ENCODE peak calls at places on chromosomes 16 and 17, in four cellular contexts. T is mesenchymal stem cell, L is adipocyte, M is breast epithelium. W is an unnamed sample.

GRCh38 chr17:40542562-40543411 is 22.5 kb downstream of the CCR7 start:
- DNase-seq in T (peak; percentile 99), M (peak; percentile 60), L (peak; percentile 92), W (peak; percentile 100)

GRCh38 chr16:27315333-27316037 is 1.7 kb downstream of the IL4R start:
- DNase-seq in M (no peak), L (peak; percentile 27), T (peak; percentile 76), W (peak; percentile 59)

GRCh38 chr17:49783051-49783715 is 5.3 kb upstream of the KAT7 start:
- DNase-seq in L (no peak), T (no peak), M (no peak), W (no peak)

GRCh38 chr17:50665838-50666237 is 31.2 kb downstream of the ABCC3 start:
- DNase-seq in T (no peak), L (no peak), M (no peak), W (no peak)

GRCh38 chr16:53523126-53523804 is 20.3 kb upstream of the AKTIP start:
- DNase-seq in T (no peak), M (no peak), L (no peak), W (no peak)

GRCh38 chr16:81493755-81494433 is 49.3 kb downstream of the CMIP start:
- DNase-seq in T (peak; percentile 79), M (peak; percentile 78), L (peak; percentile 48), W (peak; percentile 72)

GRCh38 chr17:43951750-43952149 is 2.0 kb downstream of the PYY start:
- DNase-seq in T (no peak), L (no peak), M (no peak), W (no peak)

GRCh38 chr16:69131749-69132423 is 502 bp downstream of the CHTF8 start:
- DNase-seq in M (peak; percentile 77), L (peak; percentile 91), T (peak; percentile 89), W (peak; percentile 85)

GRCh38 chr16:70740919-70741778 is 55.3 kb upstream of the MTSS2 start:
- DNase-seq in M (no peak), T (peak; percentile 88), L (peak; percentile 55), W (peak; percentile 57)

GRCh38 chr16:14497245-14498082 is 132.6 kb downstream of the PARN start:
- DNase-seq in T (peak; percentile 26), M (no peak), L (no peak), W (no peak)

GRCh38 chr17:64707077-64707591 is 45.0 kb upstream of the SMURF2 start:
- DNase-seq in T (peak; percentile 100), L (peak; percentile 90), M (peak; percentile 64), W (peak; percentile 93)

GRCh38 chr17:28526381-28526780 is 20.2 kb downstream of the FOXN1 start:
- DNase-seq in M (no peak), T (no peak), L (no peak), W (no peak)

GRCh38 chr17:4858068-4858879 is 25.1 kb downstream of the MINK1 start:
- DNase-seq in M (no peak), T (no peak), L (no peak), W (no peak)

GRCh38 chr17:74552037-74552436 is 6.1 kb upstream of the CD300C start:
- DNase-seq in M (no peak), L (no peak), T (no peak), W (no peak)

GRCh38 chr16:11621920-11622651 is 35.4 kb upstream of the LITAF start:
- DNase-seq in M (no peak), T (no peak), L (peak; percentile 52), W (no peak)

GRCh38 chr17:42517516-42517915 is 18.5 kb upstream of the NAGLU start:
- DNase-seq in T (peak; percentile 86), L (peak; percentile 95), M (peak; percentile 85), W (peak; percentile 91)

GRCh38 chr17:78124081-78124835 is 4.3 kb downstream of the TMC6 start:
- DNase-seq in L (no peak), M (no peak), T (no peak), W (no peak)
- H3K4me3 ChIP-seq in L (no peak overlapping the region), M (no peak overlapping the region), T (no peak overlapping the region), W (no peak overlapping the region)

GRCh38 chr17:80658821-80659220 is 114.2 kb downstream of the RPTOR start:
- DNase-seq in L (no peak), T (no peak), M (no peak), W (no peak)

GRCh38 chr17:80657561-80657960 is 112.9 kb downstream of the RPTOR start:
- DNase-seq in T (no peak), L (no peak), M (no peak), W (no peak)

GRCh38 chr17:80653856-80654255 is 109.2 kb downstream of the RPTOR start:
- DNase-seq in T (no peak), M (no peak), L (no peak), W (no peak)

GRCh38 chr17:80655588-80655987 is 111.0 kb downstream of the RPTOR start:
- DNase-seq in L (no peak), M (no peak), T (no peak), W (no peak)

DNA sequence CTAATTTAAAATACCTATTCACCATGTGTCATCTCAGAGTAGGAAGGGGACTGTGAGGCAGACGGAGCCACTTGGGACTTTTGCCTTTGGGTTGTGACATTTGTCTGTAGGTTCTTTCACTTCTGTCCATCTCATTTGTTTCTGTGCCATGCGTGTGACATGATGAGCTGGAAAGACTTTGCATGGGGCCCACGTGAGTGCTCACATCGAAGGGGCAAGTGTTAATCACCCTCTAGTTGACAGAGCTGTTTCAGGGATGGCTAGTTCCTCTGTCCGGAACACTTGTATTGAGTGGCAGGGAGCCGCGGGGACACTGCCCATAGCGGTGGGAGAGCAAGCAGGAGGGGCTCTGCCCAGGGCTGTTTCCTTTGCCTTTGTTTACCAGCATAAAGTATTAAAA is 112.0 kb downstream of the RPTOR start:
- DNase-seq in L (no peak), M (no peak), T (no peak), W (no peak)
- H3K4me3 ChIP-seq in L (no peak overlapping the region), M (no peak overlapping the region), T (no peak overlapping the region), W (no peak overlapping the region)

GRCh38 chr17:59328534-59329095 is 2.8 kb upstream of the YPEL2 start:
- DNase-seq in M (no peak), T (peak; percentile 38), L (no peak), W (no peak)

GRCh38 chr17:59331929-59332889 is 754 bp downstream of the YPEL2 start:
- DNase-seq in M (no peak), T (peak; percentile 34), L (peak; percentile 70), W (no peak)

GRCh38 chr17:59331129-59331928 is at the start of gene YPEL2:
- DNase-seq in L (peak; percentile 97), M (peak; percentile 93), T (peak; percentile 96), W (peak; percentile 97)

GRCh38 chr17:59329558-59330313 is 1.7 kb upstream of the YPEL2 start:
- DNase-seq in L (peak; percentile 89), T (peak; percentile 90), M (no peak), W (peak; percentile 94)

GRCh38 chr17:59330314-59330942 is 1.0 kb upstream of the YPEL2 start:
- DNase-seq in T (peak; percentile 54), M (no peak), L (peak; percentile 17), W (no peak)
- H3K4me3 ChIP-seq in T (peak overlapping the region; percentile 19), M (peak overlapping the region; percentile 96), L (peak overlapping the region; percentile 96), W (no peak overlapping the region)

GRCh38 chr16:86609115-86609514 is 30.8 kb downstream of the FOXL1 start:
- DNase-seq in M (no peak), T (peak; percentile 92), L (peak; percentile 82), W (peak; percentile 84)
- H3K4me3 ChIP-seq in M (no peak overlapping the region), T (no peak overlapping the region), L (no peak overlapping the region), W (no peak overlapping the region)

DNA sequence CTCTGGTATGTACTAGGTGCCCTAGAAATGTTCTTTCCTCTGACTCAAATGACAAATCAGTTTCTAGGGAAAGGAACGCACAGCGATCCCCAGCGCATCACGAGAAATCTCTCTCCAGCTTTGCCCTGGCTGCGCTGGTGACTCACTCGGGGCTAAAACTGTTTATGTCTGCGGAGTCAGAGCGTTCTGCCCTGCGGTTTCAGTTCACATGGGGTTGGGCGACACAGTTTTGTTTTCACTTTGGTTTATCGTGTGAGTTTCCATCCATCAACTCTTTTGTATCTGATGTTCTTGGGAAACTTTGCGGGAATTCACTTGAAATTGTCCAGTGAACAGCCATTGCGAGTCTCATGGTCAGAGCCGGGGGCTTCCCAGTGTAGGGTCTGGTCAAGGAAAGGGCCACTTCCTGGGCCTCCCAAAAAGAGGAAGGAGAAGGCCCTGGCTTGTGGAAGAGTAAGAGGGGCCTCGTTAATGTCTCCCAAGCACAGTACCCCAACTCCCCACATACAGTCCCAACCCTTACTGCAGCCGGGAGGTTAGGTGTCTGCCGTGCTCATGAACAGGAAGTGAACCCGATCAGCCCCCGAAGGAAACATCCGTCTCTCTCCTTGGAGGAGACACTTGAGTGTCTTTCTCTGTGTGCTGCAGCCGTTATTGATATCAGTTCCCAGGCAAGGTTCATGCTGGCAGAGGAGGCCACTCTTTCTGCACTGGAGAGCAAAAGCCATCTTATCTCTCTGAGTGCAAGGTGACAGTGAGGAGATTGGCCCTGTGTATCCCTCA is 643.2 kb downstream of the WWOX start:
- DNase-seq in L (no peak), M (no peak), T (peak; percentile 96), W (no peak)
- H3K4me3 ChIP-seq in L (no peak overlapping the region), M (no peak overlapping the region), T (no peak overlapping the region), W (no peak overlapping the region)

DNA sequence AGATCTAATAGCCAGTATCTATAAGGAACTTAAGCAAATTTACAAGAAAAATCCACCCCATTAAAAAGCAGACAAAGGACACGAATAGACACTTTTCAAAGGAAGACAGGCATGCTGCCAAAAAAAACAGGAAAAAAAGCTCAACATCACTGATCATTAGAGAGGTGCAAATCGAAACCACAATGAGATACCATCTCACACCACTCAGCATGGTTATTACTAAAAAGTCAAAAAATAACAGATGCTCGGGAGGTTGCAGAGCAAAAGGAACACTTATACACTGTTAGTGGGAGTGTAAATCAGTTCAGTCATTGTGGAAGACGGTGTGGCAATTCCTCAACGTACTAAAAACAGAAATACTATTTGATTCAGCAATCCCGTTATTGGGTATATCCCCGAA is 9.6 kb downstream of the STX8 start:
- DNase-seq in T (no peak), L (no peak), M (no peak), W (peak; percentile 18)
- H3K4me3 ChIP-seq in T (no peak overlapping the region), L (no peak overlapping the region), M (no peak overlapping the region), W (no peak overlapping the region)

GRCh38 chr17:38873646-38874380 is 4.0 kb downstream of the LASP1 start:
- DNase-seq in L (no peak), T (no peak), M (no peak), W (no peak)
- H3K4me3 ChIP-seq in L (peak overlapping the region; percentile 84), T (peak overlapping the region; percentile 96), M (peak overlapping the region; percentile 36), W (no peak overlapping the region)

GRCh38 chr16:51773051-51773450 is 622.0 kb upstream of the SALL1 start:
- DNase-seq in L (no peak), T (no peak), M (no peak), W (no peak)

GRCh38 chr16:51767564-51767963 is 616.5 kb upstream of the SALL1 start:
- DNase-seq in L (no peak), T (no peak), M (no peak), W (no peak)

GRCh38 chr16:51773491-51773890 is 622.4 kb upstream of the SALL1 start:
- DNase-seq in L (no peak), T (no peak), M (no peak), W (no peak)
- H3K4me3 ChIP-seq in L (no peak overlapping the region), T (no peak overlapping the region), M (no peak overlapping the region), W (no peak overlapping the region)

W was measured in choroid plexus epithelial cell.